ENCODE peak calls at places on chromosome 22, in four cellular contexts. Z is AG20443, M is Caki2, C is NCI-H69. A is an unnamed sample.
A peak's percentile ranks its signal among the peaks of the same experiment; 100 is the strongest.

GRCh38 chr22:23565288-23565941 is 14.7 kb downstream of the IGLL1 start:
- DNase-seq in C (peak; percentile 39), M (no peak), Z (peak; percentile 14), A (no peak)

GRCh38 chr22:37021710-37022482 is 2.4 kb downstream of the MPST start:
- DNase-seq in C (peak; percentile 59), Z (peak; percentile 70), M (no peak), A (no peak)

GRCh38 chr22:42156121-42156520 is 25.5 kb upstream of the CYP2D6 start:
- DNase-seq in M (no peak), C (no peak), Z (no peak), A (no peak)

GRCh38 chr22:46121523-46122287 is 28.6 kb upstream of the PPARA start:
- DNase-seq in M (no peak), Z (no peak), C (no peak), A (no peak)

GRCh38 chr22:44112191-44112590 is 68.5 kb upstream of the PARVG start:
- DNase-seq in C (no peak), M (no peak), Z (no peak), A (no peak)

GRCh38 chr22:27132896-27133500 is 475.6 kb downstream of the MIAT start:
- DNase-seq in C (no peak), Z (no peak), M (no peak), A (no peak)

GRCh38 chr22:35590634-35591295 is 26.4 kb downstream of the MB start:
- DNase-seq in C (peak; percentile 63), M (peak; percentile 69), Z (no peak), A (no peak)

GRCh38 chr22:37661160-37661924 is 2.8 kb downstream of the PDXP start:
- DNase-seq in Z (peak; percentile 64), M (peak; percentile 71), C (peak; percentile 94), A (no peak)

GRCh38 chr22:39392341-39392948 is 7.1 kb upstream of the TAB1 start:
- DNase-seq in Z (no peak), M (no peak), C (no peak), A (no peak)

GRCh38 chr22:20575724-20576444 is 68.5 kb downstream of the MED15 start:
- DNase-seq in C (no peak), Z (no peak), M (no peak), A (no peak)

GRCh38 chr22:20433686-20434241 is 3.9 kb downstream of the SCARF2 start:
- DNase-seq in Z (peak; percentile 1), C (no peak), M (no peak), A (no peak)

GRCh38 chr22:19814428-19814827 is 40.2 kb downstream of the GNB1L start:
- DNase-seq in Z (no peak), M (no peak), C (no peak), A (no peak)

GRCh38 chr22:49214976-49215375 is 612.7 kb downstream of the BRD1 start:
- DNase-seq in M (no peak), C (no peak), Z (no peak), A (no peak)

GRCh38 chr22:37416806-37417205 is 10.5 kb downstream of the ELFN2 start:
- DNase-seq in M (peak; percentile 18), Z (no peak), C (peak; percentile 57), A (no peak)

GRCh38 chr22:37951305-37951704 is 2.1 kb downstream of the C22orf23 start:
- DNase-seq in C (peak; percentile 19), M (no peak), Z (no peak), A (no peak)

GRCh38 chr22:35430897-35431322 is 31.0 kb downstream of the MCM5 start:
- DNase-seq in C (peak; percentile 85), M (peak; percentile 96), Z (peak; percentile 98), A (peak; percentile 62)

GRCh38 chr22:43484227-43484626 is 72.4 kb downstream of the MPPED1 start:
- DNase-seq in Z (no peak), M (no peak), C (no peak), A (no peak)

GRCh38 chr22:49663311-49663711 is 164.4 kb downstream of the BRD1 start:
- DNase-seq in C (no peak), M (no peak), Z (no peak), A (no peak)

GRCh38 chr22:36470162-36470993 is 11.1 kb downstream of the TXN2 start:
- DNase-seq in Z (peak; percentile 82), M (peak; percentile 71), C (peak; percentile 85), A (no peak)

GRCh38 chr22:50498322-50498861 is 9.1 kb downstream of the LMF2 start:
- DNase-seq in Z (peak; percentile 74), C (peak; percentile 78), M (peak; percentile 88), A (no peak)

GRCh38 chr22:35498446-35498845 is 42.2 kb upstream of the RASD2 start:
- DNase-seq in Z (no peak), M (no peak), C (no peak), A (no peak)

GRCh38 chr22:40409613-40410113 is 39.3 kb downstream of the SGSM3 start:
- DNase-seq in C (no peak), Z (no peak), M (no peak), A (no peak)

GRCh38 chr22:37801946-37802309 is 5.8 kb upstream of the GCAT start:
- DNase-seq in M (peak; percentile 48), Z (no peak), C (peak; percentile 61), A (no peak)

GRCh38 chr22:30301995-30302809 is 12.9 kb upstream of the CASTOR1 start:
- DNase-seq in M (peak; percentile 28), C (no peak), Z (peak; percentile 85), A (no peak)

GRCh38 chr22:47558828-47559700 is 796.6 kb downstream of the TBC1D22A start:
- DNase-seq in M (no peak), C (no peak), Z (no peak), A (no peak)

GRCh38 chr22:45090364-45090960 is 73.3 kb upstream of the NUP50 start:
- DNase-seq in C (peak; percentile 35), M (no peak), Z (peak; percentile 50), A (no peak)

GRCh38 chr22:28002181-28002700 is 83.2 kb upstream of the PITPNB start:
- DNase-seq in Z (peak; percentile 37), C (no peak), M (no peak), A (no peak)

GRCh38 chr22:47161631-47162030 is 399.2 kb downstream of the TBC1D22A start:
- DNase-seq in C (no peak), Z (no peak), M (no peak), A (no peak)

GRCh38 chr22:30253205-30253852 is 6.8 kb upstream of the LIF start:
- DNase-seq in C (peak; percentile 77), Z (no peak), M (peak; percentile 95), A (no peak)

GRCh38 chr22:50531546-50532352 is 1.9 kb upstream of the TYMP start:
- DNase-seq in M (peak; percentile 79), Z (peak; percentile 85), C (peak; percentile 61), A (no peak)

GRCh38 chr22:17366830-17367229 is 2.4 kb upstream of the CECR2 start:
- DNase-seq in M (no peak), Z (no peak), C (peak; percentile 81), A (no peak)

GRCh38 chr22:43212434-43212952 is 25.6 kb upstream of the TTLL12 start:
- DNase-seq in Z (no peak), C (no peak), M (no peak), A (no peak)

GRCh38 chr22:41050873-41051272 is 41.5 kb upstream of the EP300 start:
- DNase-seq in M (no peak), Z (no peak), C (no peak), A (no peak)

GRCh38 chr22:36409911-36410756 is 22.4 kb upstream of the MYH9 start:
- DNase-seq in Z (no peak), C (peak; percentile 100), M (peak; percentile 98), A (no peak)

GRCh38 chr22:46976130-46976529 is 213.7 kb downstream of the TBC1D22A start:
- DNase-seq in Z (no peak), M (no peak), C (no peak), A (no peak)

GRCh38 chr22:49491221-49491635 is 336.4 kb downstream of the BRD1 start:
- DNase-seq in M (no peak), Z (no peak), C (no peak), A (no peak)